ENCODE peak calls at places on chromosomes 3 and 15, in nine cellular contexts. O is HS-5, M is COR-L47, H is DMS 273 treated with DMSO at 0.1 percent for 48 hours, N is T-helper 2 cell, B is fibroblast of pulmonary artery, L is upper lobe of right lung, A is HCT116, Q is NCI-H146. K is an unnamed sample.

GRCh38 chr15:68989876-68990754 is 24.4 kb upstream of the NOX5 start:
- DNase-seq in H (no peak), B (no peak), M (no peak), A (no peak), N (no peak), O (no peak), L (no peak), Q (no peak), K (no peak)

GRCh38 chr3:37050242-37050641 is 56.9 kb downstream of the MLH1 start:
- DNase-seq in B (no peak), L (no peak), M (no peak), N (no peak), A (no peak), O (no peak), Q (no peak), H (no peak), K (no peak)

GRCh38 chr3:119597548-119598288 is at the start of gene PLA1A:
- DNase-seq in A (no peak), N (no peak), M (no peak), H (no peak), B (peak), L (no peak), O (no peak), Q (no peak), K (no peak)

GRCh38 chr3:154886437-154886836 is 193.7 kb upstream of the MME start:
- DNase-seq in O (peak), N (no peak), L (no peak), A (no peak), Q (no peak), B (peak), M (no peak), H (no peak), K (no peak)

GRCh38 chr3:16370872-16371740 is 106.1 kb downstream of the OXNAD1 start:
- DNase-seq in H (no peak), Q (peak), M (peak), O (no peak), B (no peak), A (no peak), N (no peak), L (no peak), K (no peak)

GRCh38 chr15:79378394-79379158 is 53.6 kb upstream of the MINAR1 start:
- DNase-seq in L (no peak), H (no peak), M (no peak), Q (no peak), A (no peak), O (no peak), N (no peak), B (no peak), K (no peak)

GRCh38 chr15:100836501-100836900 is 43.1 kb upstream of the ALDH1A3 start:
- DNase-seq in B (no peak), H (no peak), N (no peak), A (no peak), O (no peak), M (no peak), L (no peak), Q (no peak), K (no peak)

GRCh38 chr15:101652783-101653430 is 726 bp upstream of the TM2D3 start:
- DNase-seq in Q (peak), H (no peak), L (no peak), B (no peak), M (peak), A (no peak), O (no peak), N (no peak), K (no peak)

GRCh38 chr3:12170207-12170606 is 11.5 kb upstream of the TIMP4 start:
- DNase-seq in M (no peak), A (no peak), O (no peak), B (peak), H (no peak), Q (no peak), N (no peak), L (no peak), K (no peak)

GRCh38 chr3:197802505-197803459 is 11.7 kb downstream of the LRCH3 start:
- DNase-seq in N (no peak), O (no peak), B (no peak), M (no peak), H (no peak), Q (no peak), L (no peak), A (no peak), K (no peak)

GRCh38 chr3:61901986-61902385 is 340.6 kb downstream of the PTPRG start:
- DNase-seq in H (no peak), Q (peak), O (no peak), A (no peak), N (no peak), L (no peak), B (no peak), M (peak), K (no peak)

GRCh38 chr3:54355795-54356194 is 233.4 kb downstream of the CACNA2D3 start:
- DNase-seq in N (no peak), O (no peak), B (no peak), Q (no peak), L (no peak), H (no peak), M (no peak), A (no peak), K (no peak)

GRCh38 chr15:39944711-39945110 is 10.8 kb downstream of the EIF2AK4 start:
- DNase-seq in Q (no peak), A (no peak), N (no peak), B (peak), L (no peak), H (no peak), O (no peak), M (no peak), K (no peak)

GRCh38 chr3:112199622-112200316 is 66.7 kb upstream of the GCSAM start:
- DNase-seq in B (no peak), A (peak), L (no peak), H (no peak), N (no peak), O (peak), Q (no peak), M (no peak), K (no peak)

GRCh38 chr3:183515968-183516851 is 39.3 kb downstream of the KLHL6 start:
- DNase-seq in Q (no peak), H (no peak), O (no peak), N (no peak), M (no peak), B (no peak), A (no peak), L (no peak), K (no peak)

GRCh38 chr3:151964768-151965167 is 91.3 kb downstream of the SUCNR1 start:
- DNase-seq in A (no peak), N (no peak), B (no peak), L (no peak), M (no peak), Q (no peak), H (no peak), O (no peak), K (no peak)

GRCh38 chr15:52481915-52482314 is 46.8 kb downstream of the MYO5A start:
- DNase-seq in M (no peak), N (no peak), A (peak), O (peak), L (no peak), H (no peak), Q (no peak), B (peak), K (no peak)

GRCh38 chr3:15858547-15859506 is 61.0 kb upstream of the ANKRD28 start:
- DNase-seq in O (no peak), N (peak), M (peak), A (no peak), L (peak), H (no peak), B (no peak), Q (peak), K (peak)

GRCh38 chr3:122533931-122534334 is 19.2 kb upstream of the KPNA1 start:
- DNase-seq in A (peak), O (peak), N (no peak), M (no peak), Q (no peak), L (no peak), H (no peak), B (peak), K (no peak)

GRCh38 chr3:20652249-20652648 is 466.2 kb upstream of the SGO1 start:
- DNase-seq in Q (no peak), B (no peak), O (no peak), M (no peak), N (no peak), H (no peak), A (no peak), L (no peak), K (no peak)

GRCh38 chr15:31485911-31486461 is 159.4 kb downstream of the KLF13 start:
- DNase-seq in A (no peak), M (no peak), B (no peak), Q (no peak), L (peak), H (no peak), N (no peak), O (no peak), K (no peak)

GRCh38 chr3:112582242-112582874 is 20.5 kb downstream of the SLC35A5 start:
- DNase-seq in O (peak), H (peak), L (no peak), A (peak), B (peak), Q (peak), M (peak), N (no peak), K (no peak)

GRCh38 chr3:16412192-16412808 is 101.2 kb downstream of the RFTN1 start:
- DNase-seq in O (no peak), M (no peak), H (no peak), N (no peak), Q (no peak), A (no peak), B (no peak), L (no peak), K (no peak)

GRCh38 chr3:162367443-162368132 is 871.0 kb downstream of the OTOL1 start:
- DNase-seq in A (no peak), B (no peak), Q (no peak), L (no peak), N (no peak), O (no peak), M (no peak), H (no peak), K (no peak)

GRCh38 chr3:34948431-34948971 is 690.8 kb upstream of the ARPP21 start:
- DNase-seq in H (no peak), Q (no peak), M (no peak), A (no peak), B (peak), L (no peak), N (no peak), O (peak), K (no peak)

K was measured in activated T-helper 9 cell treated with anti-CD3 and anti-CD28 coated beads, Interleukin-2, amount 50 U/mL, for 16 hours.